ENCODE peak calls at places on chromosomes 7 and 10, in six cellular contexts. K, L, O, H, T and M are unnamed samples.

GRCh38 chr7:2687338-2687869 is 598 bp upstream of the AMZ1 start:
- DNase-seq in K (no peak), L (no peak), O (no peak), H (no peak), T (peak), M (peak)

GRCh38 chr10:87925570-87925969 is 62.1 kb downstream of the PTEN start:
- DNase-seq in K (no peak), L (no peak), O (no peak), H (no peak), T (no peak), M (peak)

GRCh38 chr7:150399861-150400778 is 21.0 kb downstream of the ZNF775 start:
- DNase-seq in K (peak), L (no peak), O (peak), H (no peak), T (peak), M (no peak)

GRCh38 chr7:1532456-1533254 is 2.2 kb downstream of the MAFK start:
- DNase-seq in K (peak), L (peak), O (peak), H (peak), T (peak), M (no peak)

GRCh38 chr7:157903296-157903695 is 566.5 kb downstream of the DNAJB6 start:
- DNase-seq in K (no peak), L (no peak), O (no peak), H (no peak), T (no peak), M (no peak)

GRCh38 chr10:46547881-46548780 is 8.3 kb downstream of the GPRIN2 start:
- DNase-seq in K (no peak), L (no peak), O (no peak), H (peak), T (peak), M (no peak)

GRCh38 chr10:100020161-100020882 is 10.6 kb upstream of the DNMBP start:
- DNase-seq in K (peak), L (no peak), O (no peak), H (no peak), T (no peak), M (no peak)

GRCh38 chr7:12674861-12675260 is 12.6 kb upstream of the ARL4A start:
- DNase-seq in K (peak), L (no peak), O (no peak), H (peak), T (peak), M (no peak)

GRCh38 chr7:2488272-2488645 is 12.1 kb upstream of the GRIFIN start:
- DNase-seq in K (no peak), L (peak), O (no peak), H (peak), T (no peak), M (peak)

GRCh38 chr7:88218836-88219605 is 817 bp downstream of the SRI start:
- DNase-seq in K (no peak), L (peak), O (peak), H (peak), T (peak), M (peak)

GRCh38 chr10:9253121-9253520 is 1198.6 kb downstream of the GATA3 start:
- DNase-seq in K (no peak), L (no peak), O (no peak), H (no peak), T (peak), M (peak)

GRCh38 chr7:107660381-107661080 is at the start of gene SLC26A4:
- DNase-seq in K (no peak), L (no peak), O (no peak), H (peak), T (no peak), M (no peak)

GRCh38 chr10:18233775-18234174 is 93.6 kb downstream of the CACNB2 start:
- DNase-seq in K (peak), L (no peak), O (no peak), H (peak), T (no peak), M (no peak)

GRCh38 chr10:3077940-3078630 is 10.7 kb downstream of the PFKP start:
- DNase-seq in K (no peak), L (no peak), O (no peak), H (no peak), T (no peak), M (no peak)

GRCh38 chr10:3028444-3028843 is 38.9 kb upstream of the PFKP start:
- DNase-seq in K (no peak), L (no peak), O (no peak), H (no peak), T (no peak), M (no peak)

GRCh38 chr10:62560207-62560819 is 186.1 kb downstream of the ZNF365 start:
- DNase-seq in K (no peak), L (peak), O (no peak), H (peak), T (peak), M (no peak)

GRCh38 chr7:42489299-42489698 is 252.3 kb upstream of the GLI3 start:
- DNase-seq in K (no peak), L (no peak), O (no peak), H (no peak), T (no peak), M (no peak)

GRCh38 chr10:128852449-128852848 is 614.6 kb upstream of the MGMT start:
- DNase-seq in K (no peak), L (peak), O (no peak), H (no peak), T (no peak), M (no peak)

GRCh38 chr7:150421831-150422230 is 28.6 kb upstream of the GIMAP8 start:
- DNase-seq in K (no peak), L (no peak), O (no peak), H (no peak), T (no peak), M (no peak)

GRCh38 chr10:67306588-67307205 is 380.9 kb downstream of the LRRTM3 start:
- DNase-seq in K (peak), L (no peak), O (no peak), H (no peak), T (peak), M (peak)

GRCh38 chr10:81873932-81874816 is 820 bp upstream of the NRG3 start:
- DNase-seq in K (no peak), L (no peak), O (no peak), H (peak), T (no peak), M (peak)

GRCh38 chr7:77386165-77386824 is 29.9 kb downstream of the GSAP start:
- DNase-seq in K (no peak), L (no peak), O (no peak), H (no peak), T (no peak), M (peak)

GRCh38 chr7:106568680-106569499 is 92.1 kb downstream of the CCDC71L start:
- DNase-seq in K (peak), L (peak), O (peak), H (peak), T (peak), M (peak)

GRCh38 chr7:115676080-115676479 is 354.5 kb downstream of the TFEC start:
- DNase-seq in K (peak), L (peak), O (no peak), H (no peak), T (peak), M (no peak)

GRCh38 chr7:41907444-41907843 is 204.6 kb upstream of the INHBA start:
- DNase-seq in K (no peak), L (no peak), O (peak), H (no peak), T (no peak), M (no peak)

DNA sequence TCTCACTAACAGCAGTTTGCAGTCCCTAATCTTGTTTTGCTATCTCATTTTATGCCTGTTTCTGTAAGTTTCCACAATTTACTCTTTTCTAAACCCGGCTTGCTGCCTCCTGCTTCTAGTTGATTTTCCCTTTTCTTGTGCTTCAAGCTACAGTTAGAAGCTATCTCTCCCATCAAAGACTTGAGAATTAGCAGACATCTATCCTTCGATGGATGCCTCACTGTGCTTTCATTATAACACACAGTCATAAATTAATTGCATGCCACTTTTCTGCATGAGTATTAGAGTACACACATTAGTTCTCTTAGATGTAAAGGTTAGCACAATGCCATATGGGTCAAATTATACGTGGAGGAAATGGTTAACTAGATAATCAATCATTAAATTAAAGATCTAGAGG is 48.7 kb downstream of the SEMA3A start:
- DNase-seq in K (no peak), L (no peak), O (no peak), H (no peak), T (no peak), M (no peak)
- H3K27ac ChIP-seq in K (peak), L (no peak), O (no peak), H (no peak), T (peak), M (no peak)

DNA sequence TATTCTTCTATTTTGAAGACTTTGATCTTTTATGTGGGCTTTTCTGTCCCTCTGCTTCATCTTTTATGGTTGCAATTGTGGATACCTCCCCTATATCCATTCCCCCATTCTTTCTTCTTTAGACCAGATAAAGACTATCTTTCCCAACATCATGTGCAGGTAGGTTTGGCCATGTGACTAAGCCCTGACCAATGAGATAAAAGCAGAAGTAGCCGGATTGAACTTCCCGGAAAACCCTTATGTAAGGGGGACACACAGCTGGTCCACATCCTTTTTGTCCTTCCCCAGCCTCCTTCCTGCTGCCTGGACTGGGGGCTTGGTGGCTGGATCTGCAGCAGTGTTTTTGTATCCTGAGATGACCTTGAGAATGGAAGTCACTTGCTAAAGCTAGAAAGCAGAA is 33.5 kb upstream of the EXOC6 start:
- DNase-seq in K (no peak), L (no peak), O (no peak), H (no peak), T (no peak), M (no peak)
- H3K27ac ChIP-seq in K (no peak), L (no peak), O (no peak), H (no peak), T (peak), M (no peak)

GRCh38 chr7:127890726-127891125 is 140.5 kb downstream of the LRRC4 start:
- DNase-seq in K (no peak), L (no peak), O (peak), H (no peak), T (no peak), M (no peak)
- H3K27ac ChIP-seq in K (no peak), L (no peak), O (no peak), H (no peak), T (no peak), M (peak)

DNA sequence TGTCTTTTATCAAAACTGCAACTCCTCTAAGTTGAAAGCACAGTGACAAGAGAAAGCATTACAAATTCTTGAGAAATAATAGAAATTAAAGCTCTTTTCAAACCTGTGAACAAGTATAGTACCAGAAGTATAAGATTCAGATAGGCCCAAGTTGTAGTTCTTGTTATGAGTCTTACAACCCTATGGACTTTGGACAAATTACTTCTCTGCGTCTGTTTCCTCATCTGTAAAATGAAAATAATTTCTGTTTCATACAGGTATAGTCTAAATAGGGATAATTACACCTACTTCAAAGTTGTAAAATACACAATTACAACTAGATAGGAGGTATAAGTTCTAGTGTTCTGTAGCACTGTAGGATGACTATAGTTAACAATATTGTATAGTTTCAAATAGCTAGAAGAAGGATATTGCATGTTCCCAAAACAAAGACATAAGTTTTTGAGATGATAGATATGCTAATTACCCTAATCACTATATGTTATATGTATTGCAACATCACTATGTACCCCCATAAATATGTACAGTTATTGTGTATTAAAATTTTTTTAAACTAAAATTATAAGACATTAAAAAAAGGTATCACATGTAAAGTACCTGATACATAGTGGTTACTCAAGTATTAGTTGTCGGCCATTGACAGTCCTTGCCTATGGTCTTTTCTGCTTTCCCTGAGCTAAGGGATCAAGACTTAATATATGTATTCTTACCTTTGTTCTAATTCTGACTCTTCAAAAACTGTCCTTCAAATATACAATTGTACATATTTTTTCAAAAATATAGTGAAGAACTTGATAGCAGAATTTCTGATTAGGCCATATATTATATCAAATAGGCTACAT is 1.8 kb upstream of the WASL start:
- DNase-seq in K (no peak), L (no peak), O (no peak), H (no peak), T (no peak), M (no peak)
- H3K27ac ChIP-seq in K (peak), L (peak), O (peak), H (no peak), T (no peak), M (peak)

DNA sequence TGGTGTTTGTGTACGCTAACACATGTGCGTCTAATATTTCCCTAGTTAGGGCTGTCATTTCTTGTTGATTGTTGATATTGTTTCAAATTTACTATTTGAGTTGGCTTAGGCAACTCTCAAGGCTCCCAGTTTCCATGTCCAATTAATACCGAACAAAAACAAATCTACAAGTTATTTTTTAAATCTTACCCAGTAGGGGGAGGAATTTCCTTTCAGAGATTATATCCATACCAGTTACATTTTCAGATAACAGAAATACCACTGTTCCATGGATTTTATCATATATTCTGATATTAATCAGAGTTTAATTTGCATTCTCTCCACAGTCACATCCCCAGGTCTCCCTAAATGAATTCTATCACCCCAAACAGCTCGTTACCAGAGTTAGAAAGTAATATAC is 7.2 kb upstream of the AKR1B10 start:
- DNase-seq in K (no peak), L (no peak), O (no peak), H (no peak), T (peak), M (no peak)
- H3K27ac ChIP-seq in K (peak), L (no peak), O (no peak), H (no peak), T (no peak), M (no peak)

GRCh38 chr10:119308089-119308488 is 100.7 kb downstream of the GRK5 start:
- DNase-seq in K (no peak), L (no peak), O (no peak), H (no peak), T (no peak), M (no peak)
- H3K27ac ChIP-seq in K (peak), L (peak), O (no peak), H (no peak), T (no peak), M (no peak)

GRCh38 chr7:66181845-66182244 is 23.3 kb upstream of the TPST1 start:
- DNase-seq in K (no peak), L (no peak), O (no peak), H (no peak), T (no peak), M (no peak)
- H3K27ac ChIP-seq in K (no peak), L (no peak), O (no peak), H (no peak), T (no peak), M (no peak)

GRCh38 chr10:96440257-96441125 is 73.2 kb downstream of the TLL2 start:
- DNase-seq in K (no peak), L (no peak), O (no peak), H (no peak), T (no peak), M (no peak)

GRCh38 chr10:96441126-96441905 is 72.4 kb downstream of the TLL2 start:
- DNase-seq in K (no peak), L (no peak), O (no peak), H (no peak), T (no peak), M (no peak)

GRCh38 chr10:96442017-96442643 is 71.6 kb downstream of the TLL2 start:
- DNase-seq in K (no peak), L (no peak), O (no peak), H (no peak), T (no peak), M (no peak)

GRCh38 chr10:96436035-96436434 is 77.2 kb upstream of the OPALIN start:
- DNase-seq in K (no peak), L (no peak), O (no peak), H (no peak), T (no peak), M (no peak)

DNA sequence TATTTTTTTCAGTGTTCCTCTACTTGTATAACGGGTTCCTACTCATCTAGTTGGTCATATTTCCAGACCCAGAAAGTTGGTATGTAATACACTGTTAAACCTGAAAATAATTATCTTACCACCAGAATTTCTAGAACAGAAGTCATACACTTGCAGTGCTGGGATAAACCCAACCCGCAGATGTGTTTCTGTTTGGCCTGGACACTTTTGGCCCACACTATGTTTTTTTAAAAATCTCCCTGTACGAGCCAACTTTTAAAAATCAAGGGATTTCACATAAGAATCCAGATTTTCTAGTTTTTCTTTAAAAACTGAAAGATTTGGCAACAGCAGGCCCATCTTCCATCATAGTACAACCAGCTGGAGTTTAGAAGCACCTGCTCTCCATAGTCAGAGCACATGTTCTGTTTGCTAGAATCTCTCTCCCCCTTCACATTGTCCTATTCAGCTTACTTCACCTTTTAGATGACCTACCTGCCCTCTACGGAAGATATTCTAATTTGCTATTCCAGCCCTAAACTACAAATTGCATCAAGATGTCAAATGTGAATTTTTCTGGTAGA is 74.0 kb downstream of the TLL2 start:
- DNase-seq in K (no peak), L (no peak), O (no peak), H (no peak), T (no peak), M (no peak)
- H3K27ac ChIP-seq in K (no peak), L (no peak), O (no peak), H (no peak), T (no peak), M (no peak)

GRCh38 chr7:31734456-31734855 is 47.4 kb downstream of the PPP1R17 start:
- DNase-seq in K (no peak), L (no peak), O (peak), H (no peak), T (peak), M (no peak)
- H3K27ac ChIP-seq in K (no peak), L (no peak), O (no peak), H (no peak), T (no peak), M (no peak)

GRCh38 chr7:99380032-99380822 is 5.7 kb downstream of the ARPC1B start:
- DNase-seq in K (no peak), L (peak), O (no peak), H (peak), T (peak), M (no peak)

GRCh38 chr7:99381664-99382075 is 7.1 kb downstream of the ARPC1B start:
- DNase-seq in K (no peak), L (no peak), O (no peak), H (no peak), T (no peak), M (no peak)

GRCh38 chr7:99375070-99375807 is 709 bp downstream of the ARPC1B start:
- DNase-seq in K (peak), L (peak), O (peak), H (peak), T (peak), M (peak)

GRCh38 chr7:99380823-99381663 is 6.5 kb downstream of the ARPC1B start:
- DNase-seq in K (no peak), L (no peak), O (no peak), H (peak), T (no peak), M (peak)

DNA sequence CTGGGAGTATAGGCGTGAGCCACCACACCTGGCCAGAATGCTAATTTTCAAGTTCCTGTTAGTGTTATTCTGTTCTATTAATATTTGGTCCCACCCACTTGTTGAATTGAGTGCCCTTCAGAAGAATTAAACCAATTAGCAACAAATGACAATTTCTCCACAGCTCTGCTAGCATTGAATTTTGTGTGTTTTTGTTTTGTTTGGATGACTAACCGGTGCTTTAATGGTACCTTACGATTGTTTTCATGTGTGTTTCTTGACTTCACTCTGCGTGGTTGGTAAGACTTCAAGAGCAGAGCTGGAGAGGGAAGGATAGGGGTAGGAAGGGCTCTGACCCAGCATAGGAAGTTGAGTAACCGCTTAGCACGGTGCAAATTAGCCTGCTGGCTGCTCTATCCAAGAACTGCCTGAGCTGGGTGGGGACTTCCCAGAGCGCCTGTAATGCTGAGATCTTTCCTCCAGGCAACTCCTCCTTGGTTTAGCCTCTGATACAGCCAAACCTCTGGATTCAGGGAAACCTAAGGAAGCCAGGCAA is 4.6 kb downstream of the ARPC1B start:
- DNase-seq in K (peak), L (peak), O (no peak), H (peak), T (peak), M (no peak)
- H3K27ac ChIP-seq in K (peak), L (peak), O (no peak), H (no peak), T (peak), M (no peak)